ENCODE peak calls at places on chromosomes 13 and 19, in five cellular contexts. O is uterus, E is BJ, J is cardiac fibroblast, P is lower leg skin. X is an unnamed sample.

GRCh38 chr19:32928806-32929205 is 43.0 kb downstream of the CEP89 start:
- DNase-seq in O (no peak), E (no peak), J (no peak), P (no peak), X (no peak)

GRCh38 chr19:40603071-40603718 is 2.0 kb downstream of the LTBP4 start:
- DNase-seq in O (no peak), E (no peak), J (peak; percentile 82), P (no peak), X (no peak)

GRCh38 chr19:18475762-18476331 is 37.9 kb upstream of the ISYNA1 start:
- DNase-seq in O (no peak), E (no peak), J (no peak), P (no peak), X (no peak)

GRCh38 chr13:49711218-49711863 is 20.1 kb upstream of the EBPL start:
- DNase-seq in O (no peak), E (peak; percentile 21), J (peak; percentile 62), P (no peak), X (peak; percentile 39)

GRCh38 chr13:49877629-49878218 is 58.4 kb downstream of the SPRYD7 start:
- DNase-seq in O (no peak), E (no peak), J (no peak), P (no peak), X (no peak)

GRCh38 chr19:36604656-36605100 is 435 bp upstream of the ZNF382 start:
- DNase-seq in O (peak; percentile 13), E (no peak), J (peak; percentile 12), P (peak; percentile 14), X (no peak)

GRCh38 chr13:39586956-39587605 is 15.9 kb downstream of the LHFPL6 start:
- DNase-seq in O (no peak), E (no peak), J (no peak), P (no peak), X (no peak)

GRCh38 chr13:76822691-76823267 is 63.4 kb downstream of the KCTD12 start:
- DNase-seq in O (no peak), E (no peak), J (peak; percentile 78), P (no peak), X (peak; percentile 46)

GRCh38 chr13:101514695-101515275 is 62.3 kb downstream of the ITGBL1 start:
- DNase-seq in O (no peak), E (no peak), J (peak; percentile 70), P (peak; percentile 35), X (no peak)

GRCh38 chr19:13909430-13909829 is 3.4 kb downstream of the CC2D1A start:
- DNase-seq in O (no peak), E (no peak), J (no peak), P (no peak), X (no peak)

GRCh38 chr13:99267927-99268326 is 9.7 kb upstream of the GPR18 start:
- DNase-seq in O (no peak), E (no peak), J (no peak), P (no peak), X (no peak)

GRCh38 chr13:89695343-89696257 is 1651.9 kb upstream of the MIR17HG start:
- DNase-seq in O (no peak), E (no peak), J (peak; percentile 63), P (no peak), X (no peak)

GRCh38 chr13:47594833-47595232 is 406.2 kb downstream of the SUCLA2 start:
- DNase-seq in O (no peak), E (no peak), J (peak; percentile 11), P (no peak), X (no peak)

GRCh38 chr19:46351241-46352041 is 4.6 kb downstream of the PPP5C start:
- DNase-seq in O (peak; percentile 48), E (no peak), J (peak; percentile 81), P (no peak), X (no peak)

GRCh38 chr19:32866564-32867265 is 2.9 kb downstream of the SLC7A9 start:
- DNase-seq in O (no peak), E (no peak), J (no peak), P (no peak), X (no peak)

GRCh38 chr19:40578442-40578908 is 1.8 kb downstream of the SHKBP1 start:
- DNase-seq in O (no peak), E (no peak), J (peak; percentile 48), P (no peak), X (no peak)

GRCh38 chr13:63409791-63410351 is 1994.2 kb upstream of the PCDH20 start:
- DNase-seq in O (no peak), E (no peak), J (no peak), P (no peak), X (no peak)

GRCh38 chr13:43448605-43449004 is 338.2 kb downstream of the ENOX1 start:
- DNase-seq in O (no peak), E (no peak), J (no peak), P (no peak), X (no peak)

GRCh38 chr13:111337741-111338140 is 17.3 kb downstream of the TEX29 start:
- DNase-seq in O (no peak), E (no peak), J (peak; percentile 13), P (no peak), X (no peak)

GRCh38 chr13:51524846-51525566 is 59.3 kb upstream of the WDFY2 start:
- DNase-seq in O (no peak), E (no peak), J (peak; percentile 39), P (no peak), X (no peak)

GRCh38 chr13:109211616-109212015 is 574.8 kb downstream of the IRS2 start:
- DNase-seq in O (no peak), E (peak; percentile 8), J (no peak), P (no peak), X (no peak)

GRCh38 chr19:44684892-44685847 is 13.8 kb upstream of the CEACAM16 start:
- DNase-seq in O (peak; percentile 62), E (peak; percentile 57), J (peak; percentile 94), P (peak; percentile 33), X (peak; percentile 79)

GRCh38 chr13:79490846-79491245 is 9.9 kb downstream of the NDFIP2 start:
- DNase-seq in O (no peak), E (no peak), J (peak; percentile 25), P (no peak), X (no peak)

GRCh38 chr13:71852082-71852481 is 14.9 kb downstream of the DACH1 start:
- DNase-seq in O (no peak), E (no peak), J (no peak), P (no peak), X (no peak)

GRCh38 chr13:71854401-71854800 is 12.6 kb downstream of the DACH1 start:
- DNase-seq in O (no peak), E (no peak), J (no peak), P (no peak), X (no peak)

GRCh38 chr13:71858647-71859046 is 8.4 kb downstream of the DACH1 start:
- DNase-seq in O (no peak), E (no peak), J (no peak), P (no peak), X (no peak)

GRCh38 chr13:71860547-71861131 is 6.4 kb downstream of the DACH1 start:
- DNase-seq in O (no peak), E (no peak), J (no peak), P (no peak), X (no peak)

GRCh38 chr13:71856548-71856947 is 10.5 kb downstream of the DACH1 start:
- DNase-seq in O (no peak), E (no peak), J (no peak), P (no peak), X (no peak)
- TF ChIP-seq CTCF in O (no peak), E (no peak), J (no peak), P (no peak), X (no peak)

GRCh38 chr19:29641597-29641996 is 23.7 kb upstream of the PLEKHF1 start:
- DNase-seq in O (no peak), E (no peak), J (no peak), P (no peak), X (no peak)

GRCh38 chr19:29644179-29644578 is 21.1 kb upstream of the PLEKHF1 start:
- DNase-seq in O (no peak), E (no peak), J (no peak), P (no peak), X (no peak)

GRCh38 chr19:29645491-29645867 is 19.8 kb upstream of the PLEKHF1 start:
- DNase-seq in O (no peak), E (no peak), J (no peak), P (no peak), X (no peak)

GRCh38 chr19:29643361-29643935 is 21.8 kb upstream of the PLEKHF1 start:
- DNase-seq in O (no peak), E (no peak), J (no peak), P (no peak), X (no peak)

DNA sequence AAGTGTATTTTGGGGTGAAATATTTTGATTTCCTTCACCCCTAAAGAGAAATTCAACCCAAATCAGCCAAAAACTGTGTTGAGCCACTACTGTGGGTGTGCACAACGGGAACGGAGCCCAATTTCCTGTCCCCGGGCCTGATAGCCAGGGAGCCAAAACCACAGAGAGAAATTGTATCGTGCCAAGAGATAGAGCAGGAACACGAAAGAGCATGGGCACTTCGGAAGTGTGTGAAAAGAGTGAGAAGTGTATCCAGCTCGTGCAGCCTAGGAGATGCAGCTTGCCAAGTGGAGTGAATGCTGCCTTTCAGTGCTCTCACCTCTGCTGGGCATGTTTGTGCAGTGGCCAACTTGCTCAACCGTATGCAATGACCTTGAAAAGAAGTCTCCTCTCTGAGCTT is 19.4 kb upstream of the PLEKHF1 start:
- DNase-seq in O (no peak), E (no peak), J (peak; percentile 88), P (peak; percentile 35), X (no peak)
- H3K4me3 ChIP-seq in O (no peak overlapping the region), E (no peak overlapping the region), J (no peak overlapping the region), P (no peak overlapping the region), X (no peak overlapping the region)

DNA sequence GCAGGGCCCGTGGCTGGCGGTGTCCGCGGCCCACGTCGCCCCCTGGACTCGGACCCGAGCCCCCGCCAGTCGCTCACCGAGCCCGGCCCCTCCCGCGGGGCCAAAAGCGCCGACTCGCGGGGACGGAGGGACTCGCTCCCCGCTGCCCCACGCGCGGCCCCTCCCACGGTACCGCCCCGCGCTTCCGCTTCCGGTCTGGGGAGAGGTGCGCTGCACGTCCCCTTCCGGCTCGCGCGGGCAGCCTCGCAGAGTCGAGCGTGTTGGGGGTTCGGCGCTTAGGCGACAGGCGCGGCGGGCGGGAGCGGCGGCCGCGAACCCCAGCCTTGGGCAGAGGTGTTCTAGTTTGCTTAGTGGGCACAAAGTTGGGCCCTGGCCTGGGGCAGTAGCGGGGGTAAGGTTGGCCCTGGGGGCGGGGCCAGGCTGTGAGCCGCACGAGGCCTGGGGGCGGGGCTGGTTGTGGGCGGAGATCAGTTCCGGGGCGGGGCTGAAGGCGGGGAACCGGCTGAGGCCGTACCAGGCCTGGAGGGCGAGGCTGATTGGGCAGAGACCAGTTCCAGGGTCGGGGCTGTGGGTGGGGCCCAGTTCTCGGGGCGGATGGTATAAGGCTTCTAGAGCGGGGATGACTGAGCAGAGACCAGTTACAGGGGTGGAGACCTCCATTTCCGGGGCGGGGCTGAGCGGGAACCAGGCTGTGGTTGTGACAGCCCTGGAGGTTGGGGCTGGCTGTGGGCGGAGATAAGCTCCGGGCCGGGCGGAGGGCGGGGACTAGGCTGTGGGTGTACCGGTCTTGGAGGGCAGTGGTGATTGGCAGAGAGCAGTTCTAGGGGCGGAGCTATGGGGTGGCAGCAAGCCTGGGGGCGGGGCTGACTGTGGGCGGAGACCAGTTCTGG is at the start of the genes MBD3L1 and ZNF558:
- DNase-seq in O (peak; percentile 99), E (peak; percentile 93), J (peak; percentile 99), P (peak; percentile 99), X (peak; percentile 92)
- TF ChIP-seq CTCF in O (peak; percentile 43), E (peak; percentile 11), J (no peak), P (no peak), X (no peak)

DNA sequence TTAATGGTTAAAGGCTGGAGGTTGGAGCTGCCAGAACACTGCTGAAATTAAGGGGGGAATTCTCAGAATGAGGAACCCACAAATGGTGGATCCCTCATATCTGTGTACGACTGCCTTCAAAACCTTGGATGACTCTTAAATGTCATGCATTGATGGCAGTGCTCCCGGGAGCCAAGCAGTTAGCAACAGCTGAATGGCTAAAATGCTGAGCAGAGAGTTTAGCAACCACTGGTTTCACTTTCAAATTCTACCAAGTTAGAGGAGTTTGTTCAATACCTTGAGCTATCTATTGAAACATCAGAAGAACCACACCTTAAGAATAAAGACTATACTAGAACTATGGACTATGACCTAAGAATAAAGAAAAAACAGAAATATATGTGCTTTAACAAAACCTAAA is 41.4 kb downstream of the UQCRFS1 start:
- DNase-seq in O (no peak), E (no peak), J (no peak), P (no peak), X (no peak)
- H3K4me3 ChIP-seq in O (no peak overlapping the region), E (no peak overlapping the region), J (no peak overlapping the region), P (no peak overlapping the region), X (no peak overlapping the region)